ENCODE peak calls at places on chromosomes 3 and 15, in six cellular contexts. A, D, W, R, I and Y are unnamed samples. For H3K36me3, the result is how much of the 10 kb centered on the place peaks cover.

GRCh38 chr15:60590935-60591490 is 112.1 kb upstream of the ICE2 start:
- DNase-seq in A (peak), D (peak), W (peak), R (peak), I (no peak), Y (peak)

GRCh38 chr3:151877269-151877668 is 3.8 kb downstream of the SUCNR1 start:
- DNase-seq in A (no peak), D (no peak), W (no peak), R (no peak), I (no peak), Y (no peak)

GRCh38 chr15:26729581-26729980 is 43.3 kb downstream of the GABRB3 start:
- DNase-seq in A (no peak), D (no peak), W (no peak), R (no peak), I (no peak), Y (no peak)

GRCh38 chr3:197183582-197183981 is 114.8 kb downstream of the DLG1 start:
- DNase-seq in A (no peak), D (no peak), W (no peak), R (no peak), I (no peak), Y (no peak)

GRCh38 chr3:14234197-14235002 is 55.8 kb downstream of the LSM3 start:
- DNase-seq in A (peak), D (no peak), W (peak), R (no peak), I (no peak), Y (no peak)

GRCh38 chr3:182215881-182216280 is 504.2 kb downstream of the SOX2 start:
- DNase-seq in A (no peak), D (no peak), W (no peak), R (no peak), I (no peak), Y (no peak)

GRCh38 chr3:71310595-71311319 is 272.8 kb downstream of the FOXP1 start:
- DNase-seq in A (peak), D (peak), W (no peak), R (no peak), I (no peak), Y (no peak)

GRCh38 chr15:52183562-52184173 is 7.5 kb downstream of the GNB5 start:
- DNase-seq in A (peak), D (no peak), W (peak), R (peak), I (no peak), Y (no peak)

GRCh38 chr15:47803767-47804166 is 86.5 kb downstream of the SEMA6D start:
- DNase-seq in A (no peak), D (no peak), W (no peak), R (no peak), I (no peak), Y (no peak)

GRCh38 chr3:190048831-190049541 is 71.7 kb downstream of the P3H2 start:
- DNase-seq in A (peak), D (peak), W (no peak), R (no peak), I (no peak), Y (no peak)

GRCh38 chr3:46952813-46953212 is 23.7 kb downstream of the CCDC12 start:
- DNase-seq in A (no peak), D (no peak), W (no peak), R (no peak), I (no peak), Y (no peak)

GRCh38 chr15:85415779-85416178 is 35.4 kb downstream of the AKAP13 start:
- DNase-seq in A (no peak), D (no peak), W (no peak), R (no peak), I (no peak), Y (no peak)

GRCh38 chr3:193928354-193929209 is 207.4 kb upstream of the HES1 start:
- DNase-seq in A (peak), D (peak), W (peak), R (no peak), I (no peak), Y (no peak)

GRCh38 chr3:132660056-132660744 is at the start of gene UBA5:
- DNase-seq in A (peak), D (peak), W (peak), R (peak), I (peak), Y (peak)

GRCh38 chr3:176521531-176522175 is 675.6 kb downstream of the TBL1XR1 start:
- DNase-seq in A (peak), D (peak), W (no peak), R (no peak), I (no peak), Y (no peak)

GRCh38 chr15:41416742-41417417 is at the start of gene RTF1:
- DNase-seq in A (peak), D (peak), W (peak), R (peak), I (peak), Y (peak)

GRCh38 chr3:79937567-79937966 is 169.8 kb upstream of the ROBO1 start:
- DNase-seq in A (peak), D (no peak), W (peak), R (no peak), I (no peak), Y (no peak)

GRCh38 chr15:52493968-52494367 is 34.7 kb downstream of the MYO5A start:
- DNase-seq in A (no peak), D (peak), W (no peak), R (no peak), I (no peak), Y (no peak)

GRCh38 chr3:47578691-47579632 is at the start of gene CSPG5:
- DNase-seq in A (no peak), D (peak), W (peak), R (peak), I (no peak), Y (no peak)

GRCh38 chr3:73813978-73814292 is 189.2 kb upstream of the PDZRN3 start:
- DNase-seq in A (no peak), D (no peak), W (no peak), R (no peak), I (no peak), Y (no peak)

GRCh38 chr3:131812433-131812832 is 222.4 kb downstream of the CPNE4 start:
- DNase-seq in A (no peak), D (peak), W (no peak), R (no peak), I (no peak), Y (no peak)

GRCh38 chr15:77097317-77097721 is 26.4 kb upstream of the TSPAN3 start:
- DNase-seq in A (no peak), D (peak), W (no peak), R (no peak), I (no peak), Y (no peak)

GRCh38 chr15:51212239-51212638 is 117.5 kb upstream of the TNFAIP8L3 start:
- DNase-seq in A (no peak), D (no peak), W (no peak), R (no peak), I (no peak), Y (no peak)

GRCh38 chr15:28098766-28099554 is at the start of gene OCA2:
- DNase-seq in A (peak), D (peak), W (peak), R (no peak), I (no peak), Y (no peak)

GRCh38 chr3:150237490-150237889 is 170.6 kb upstream of the TSC22D2 start:
- DNase-seq in A (peak), D (no peak), W (peak), R (no peak), I (no peak), Y (no peak)

GRCh38 chr15:70072479-70072878 is 25.2 kb downstream of the TLE3 start:
- DNase-seq in A (no peak), D (no peak), W (no peak), R (no peak), I (no peak), Y (no peak)

GRCh38 chr15:65903296-65904073 is 34.2 kb downstream of the RAB11A start:
- DNase-seq in A (peak), D (no peak), W (no peak), R (no peak), I (no peak), Y (no peak)

GRCh38 chr15:74726774-74727164 is 1.4 kb upstream of the CYP1A1 start:
- DNase-seq in A (no peak), D (no peak), W (no peak), R (no peak), I (no peak), Y (no peak)

GRCh38 chr15:23387791-23388190 is 33.2 kb downstream of the GOLGA8S start:
- DNase-seq in A (no peak), D (no peak), W (no peak), R (no peak), I (no peak), Y (no peak)

GRCh38 chr3:48423241-48423882 is 6.5 kb downstream of the PLXNB1 start:
- DNase-seq in A (no peak), D (no peak), W (no peak), R (no peak), I (no peak), Y (no peak)

GRCh38 chr3:3800685-3801509 is 1.7 kb downstream of the LRRN1 start:
- DNase-seq in A (peak), D (no peak), W (peak), R (no peak), I (no peak), Y (no peak)

GRCh38 chr3:3799173-3800075 is at the start of gene LRRN1:
- DNase-seq in A (peak), D (no peak), W (peak), R (peak), I (no peak), Y (peak)

GRCh38 chr3:3800076-3800448 is 831 bp downstream of the LRRN1 start:
- DNase-seq in A (peak), D (no peak), W (peak), R (no peak), I (no peak), Y (no peak)

GRCh38 chr3:3801510-3801841 is 2.2 kb downstream of the LRRN1 start:
- DNase-seq in A (no peak), D (no peak), W (no peak), R (no peak), I (no peak), Y (no peak)

DNA sequence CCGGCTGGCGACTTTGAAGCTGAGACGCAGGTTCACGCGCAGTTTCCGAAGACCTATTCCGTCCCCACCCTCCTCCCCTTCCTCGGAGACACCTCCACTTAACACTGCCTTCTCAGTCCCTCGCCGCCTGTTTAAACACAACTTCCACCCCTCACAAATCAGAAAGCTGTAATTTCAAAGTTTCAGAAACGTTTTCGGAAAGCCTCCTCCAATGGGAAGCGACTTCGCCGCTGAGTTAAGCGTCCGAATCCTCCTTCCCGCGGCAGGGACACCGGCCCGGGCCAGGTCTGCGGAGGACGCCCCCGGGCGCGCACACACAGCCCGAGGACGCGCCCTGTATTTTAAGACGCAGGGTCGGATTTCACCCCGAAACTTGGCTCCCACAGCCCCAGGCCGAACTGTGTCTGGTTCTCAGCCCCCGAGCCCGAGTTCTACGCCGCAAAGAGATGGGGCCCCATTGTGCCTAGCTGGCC is 554 bp upstream of the LRRN1 start:
- DNase-seq in A (peak), D (no peak), W (peak), R (peak), I (no peak), Y (no peak)
- TF ChIP-seq EZH2 in A (no peak), D (peak), W (no peak), R (no peak), I (no peak), Y (no peak)

GRCh38 chr15:33587773-33588172 is 277.0 kb downstream of the RYR3 start:
- DNase-seq in A (peak), D (no peak), W (no peak), R (no peak), I (no peak), Y (no peak)
- H3K4me3 ChIP-seq in A (no peak), D (no peak), W (no peak), R (no peak), I (no peak), Y (no peak)

DNA sequence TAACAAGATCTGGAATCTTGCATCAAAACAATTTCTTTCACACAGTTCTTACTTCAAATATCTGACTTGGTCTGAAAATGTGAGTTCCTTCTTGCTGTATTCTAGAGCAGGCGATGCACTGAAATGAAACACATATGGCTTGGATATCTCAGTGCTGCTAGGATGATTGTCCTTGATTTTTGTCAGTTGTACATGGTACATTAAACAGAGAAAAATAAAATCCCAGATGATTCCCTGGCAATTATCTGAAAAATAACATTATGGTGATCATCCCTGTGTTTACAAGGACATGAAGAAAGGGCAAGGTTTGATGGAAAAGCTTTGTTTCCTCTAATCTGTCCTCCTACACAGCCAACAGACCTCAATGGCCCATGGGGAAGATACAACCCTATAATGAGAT is 10.6 kb downstream of the LMCD1 start:
- DNase-seq in A (no peak), D (no peak), W (no peak), R (no peak), I (no peak), Y (no peak)
- H3K36me3 ChIP-seq in A (under half), D (under half), W (under half), R (under half), I (under half), Y (under half)

GRCh38 chr3:147408180-147409105 is 722 bp upstream of the ZIC1 start:
- DNase-seq in A (no peak), D (no peak), W (no peak), R (no peak), I (no peak), Y (no peak)
- TF ChIP-seq EZH2 in A (no peak), D (no peak), W (no peak), R (no peak), I (no peak), Y (no peak)

GRCh38 chr3:8506611-8507061 is 5.0 kb downstream of the LMCD1 start:
- DNase-seq in A (peak), D (no peak), W (no peak), R (no peak), I (no peak), Y (no peak)
- H3K4me3 ChIP-seq in A (no peak), D (no peak), W (no peak), R (no peak), I (no peak), Y (no peak)

GRCh38 chr3:177694951-177695350 is 497.7 kb upstream of the TBL1XR1 start:
- DNase-seq in A (no peak), D (no peak), W (no peak), R (no peak), I (no peak), Y (no peak)

GRCh38 chr3:177694316-177694715 is 497.0 kb upstream of the TBL1XR1 start:
- DNase-seq in A (peak), D (peak), W (no peak), R (no peak), I (no peak), Y (peak)

GRCh38 chr3:177689077-177689476 is 491.8 kb upstream of the TBL1XR1 start:
- DNase-seq in A (no peak), D (no peak), W (no peak), R (no peak), I (no peak), Y (no peak)

GRCh38 chr3:177692304-177692703 is 495.0 kb upstream of the TBL1XR1 start:
- DNase-seq in A (no peak), D (no peak), W (no peak), R (no peak), I (no peak), Y (no peak)

GRCh38 chr3:177693596-177693995 is 496.3 kb upstream of the TBL1XR1 start:
- DNase-seq in A (no peak), D (no peak), W (no peak), R (no peak), I (no peak), Y (no peak)
- H3K36me3 ChIP-seq in A (under half), D (under half), W (under half), R (under half), I (under half), Y (under half)